ENCODE peak calls at places on chromosomes 1 and 21, in six cellular contexts. N, D, F, B, Q and W are unnamed samples.

GRCh38 chr1:27556781-27557595 is 47.0 kb downstream of the AHDC1 start:
- DNase-seq in D (peak), F (peak), N (peak), Q (peak), B (peak), W (peak)

GRCh38 chr1:110593905-110594304 is 12.3 kb downstream of the KCNA2 start:
- DNase-seq in B (no peak), D (no peak), Q (no peak), F (no peak), N (no peak), W (no peak)

GRCh38 chr1:160161965-160162705 is 10.7 kb downstream of the ATP1A4 start:
- DNase-seq in F (peak), D (no peak), N (no peak), B (no peak), Q (peak), W (peak)

GRCh38 chr1:15226626-15227286 is 20.3 kb upstream of the FHAD1 start:
- DNase-seq in N (no peak), F (no peak), D (no peak), B (no peak), Q (no peak), W (peak)

GRCh38 chr1:206678490-206678889 is 6.2 kb upstream of the MAPKAPK2 start:
- DNase-seq in F (no peak), B (no peak), N (no peak), Q (no peak), D (no peak), W (no peak)

GRCh38 chr1:207791290-207791689 is 39.4 kb downstream of the CD46 start:
- DNase-seq in N (no peak), F (no peak), Q (no peak), D (no peak), B (no peak), W (no peak)

GRCh38 chr1:169094897-169095569 is 11.5 kb upstream of the ATP1B1 start:
- DNase-seq in B (no peak), F (no peak), D (no peak), Q (no peak), N (peak), W (no peak)

GRCh38 chr1:34984435-34985062 is 598 bp downstream of the TMEM35B start:
- DNase-seq in F (no peak), N (peak), B (peak), Q (no peak), D (peak), W (no peak)

GRCh38 chr1:199551967-199552565 is 475.4 kb upstream of the NR5A2 start:
- DNase-seq in D (peak), N (peak), F (peak), B (peak), Q (peak), W (peak)

GRCh38 chr1:40530735-40531380 is 579 bp upstream of the ZNF684 start:
- DNase-seq in B (peak), Q (peak), N (no peak), F (peak), D (peak), W (no peak)

GRCh38 chr1:42085596-42085995 is 67.6 kb upstream of the GUCA2B start:
- DNase-seq in F (no peak), N (peak), B (no peak), Q (no peak), D (no peak), W (no peak)

GRCh38 chr1:92277105-92277504 is 21.7 kb downstream of the GLMN start:
- DNase-seq in N (peak), Q (no peak), B (peak), D (peak), F (no peak), W (no peak)

GRCh38 chr1:112247036-112247597 is 148.9 kb upstream of the CTTNBP2NL start:
- DNase-seq in B (no peak), N (no peak), Q (no peak), D (no peak), F (no peak), W (no peak)

GRCh38 chr1:107776898-107777663 is 187.9 kb downstream of the VAV3 start:
- DNase-seq in D (no peak), N (no peak), B (no peak), F (peak), Q (no peak), W (no peak)

GRCh38 chr1:212190169-212190568 is 95.0 kb upstream of the PPP2R5A start:
- DNase-seq in B (no peak), F (no peak), Q (no peak), N (no peak), D (no peak), W (no peak)

GRCh38 chr21:32826317-32827167 is 55.0 kb upstream of the PAXBP1 start:
- DNase-seq in D (peak), Q (peak), B (peak), F (peak), N (peak), W (peak)

GRCh38 chr1:211734359-211734758 is 58.9 kb upstream of the NEK2 start:
- DNase-seq in F (no peak), D (no peak), Q (no peak), B (no peak), N (peak), W (no peak)

GRCh38 chr21:44463716-44464115 is 8.4 kb downstream of the LRRC3 start:
- DNase-seq in B (no peak), D (no peak), F (no peak), N (no peak), Q (no peak), W (peak)

GRCh38 chr1:58011978-58012377 is 534.5 kb downstream of the OMA1 start:
- DNase-seq in B (peak), N (peak), F (no peak), Q (no peak), D (no peak), W (no peak)

GRCh38 chr1:154193821-154194220 is 1.9 kb upstream of the TPM3 start:
- DNase-seq in F (no peak), N (peak), B (no peak), Q (no peak), D (no peak), W (no peak)